ENCODE peak calls at places on chromosomes 13 and 19, in ten cellular contexts. N, X, L, Z, J, H, E, M, W and I are unnamed samples.

GRCh38 chr19:28633223-28634030 is 579.5 kb downstream of the UQCRFS1 start:
- DNase-seq in N (peak; percentile 56), X (peak; percentile 83), L (no peak), Z (peak; percentile 30), J (peak; percentile 42), H (peak; percentile 68), E (peak; percentile 75), M (peak; percentile 26), W (no peak), I (no peak)

GRCh38 chr13:77918391-77919261 is at the start of gene EDNRB:
- DNase-seq in N (no peak), X (peak; percentile 57), L (peak; percentile 73), Z (no peak), J (no peak), H (no peak), E (peak; percentile 72), M (no peak), W (no peak), I (peak; percentile 81)

GRCh38 chr19:5492813-5493409 is 37.7 kb downstream of the ZNRF4 start:
- DNase-seq in N (no peak), X (no peak), L (no peak), Z (no peak), J (no peak), H (no peak), E (peak; percentile 86), M (no peak), W (no peak), I (no peak)

GRCh38 chr19:35351441-35352176 is 3.9 kb downstream of the FFAR1 start:
- DNase-seq in N (no peak), X (no peak), L (no peak), Z (no peak), J (no peak), H (no peak), E (peak; percentile 36), M (no peak), W (no peak), I (no peak)

GRCh38 chr13:109875746-109876145 is 89.4 kb upstream of the IRS2 start:
- DNase-seq in N (no peak), X (no peak), L (no peak), Z (no peak), J (no peak), H (no peak), E (no peak), M (no peak), W (no peak), I (no peak)

GRCh38 chr19:45817725-45818301 is 2.7 kb upstream of the RSPH6A start:
- DNase-seq in N (no peak), X (no peak), L (no peak), Z (no peak), J (no peak), H (no peak), E (peak; percentile 70), M (no peak), W (no peak), I (no peak)

GRCh38 chr13:33123066-33123940 is 107.1 kb downstream of the KL start:
- DNase-seq in N (no peak), X (peak; percentile 38), L (peak; percentile 57), Z (peak; percentile 10), J (no peak), H (peak; percentile 43), E (no peak), M (no peak), W (no peak), I (peak; percentile 74)

GRCh38 chr19:46192990-46193650 is 36.4 kb upstream of the IGFL1 start:
- DNase-seq in N (peak; percentile 35), X (peak; percentile 41), L (no peak), Z (peak; percentile 23), J (peak; percentile 20), H (peak; percentile 39), E (no peak), M (no peak), W (no peak), I (no peak)

GRCh38 chr13:40780822-40781401 is 8.5 kb upstream of the SLC25A15 start:
- DNase-seq in N (no peak), X (peak; percentile 76), L (no peak), Z (peak; percentile 1), J (peak; percentile 13), H (peak; percentile 64), E (no peak), M (no peak), W (no peak), I (no peak)

GRCh38 chr19:49580264-49581006 is at the start of gene NOSIP:
- DNase-seq in N (peak; percentile 87), X (peak; percentile 98), L (peak; percentile 96), Z (peak; percentile 91), J (peak; percentile 86), H (peak; percentile 96), E (peak; percentile 95), M (peak; percentile 97), W (peak; percentile 91), I (peak; percentile 95)

GRCh38 chr19:29546583-29547190 is 20.9 kb downstream of the VSTM2B start:
- DNase-seq in N (no peak), X (no peak), L (no peak), Z (no peak), J (no peak), H (no peak), E (no peak), M (no peak), W (no peak), I (no peak)

GRCh38 chr13:98997051-98997730 is 19.3 kb upstream of the DOCK9 start:
- DNase-seq in N (no peak), X (no peak), L (no peak), Z (no peak), J (no peak), H (no peak), E (no peak), M (no peak), W (no peak), I (no peak)

GRCh38 chr19:41362143-41362847 is 1.7 kb downstream of the B9D2 start:
- DNase-seq in N (no peak), X (no peak), L (no peak), Z (no peak), J (no peak), H (no peak), E (no peak), M (no peak), W (no peak), I (no peak)

GRCh38 chr19:21463449-21464105 is 41.8 kb upstream of the ZNF429 start:
- DNase-seq in N (no peak), X (peak; percentile 23), L (peak; percentile 29), Z (no peak), J (no peak), H (no peak), E (peak; percentile 86), M (peak; percentile 32), W (no peak), I (no peak)

GRCh38 chr19:1073063-1073955 is 6.3 kb downstream of the ARHGAP45 start:
- DNase-seq in N (no peak), X (no peak), L (no peak), Z (no peak), J (no peak), H (no peak), E (no peak), M (no peak), W (no peak), I (no peak)

GRCh38 chr13:102680842-102681725 is 13.8 kb downstream of the METTL21C start:
- DNase-seq in N (no peak), X (peak; percentile 33), L (no peak), Z (no peak), J (no peak), H (peak; percentile 47), E (no peak), M (no peak), W (no peak), I (no peak)

GRCh38 chr13:112781881-112782361 is 92.1 kb downstream of the ATP11A start:
- DNase-seq in N (no peak), X (no peak), L (peak; percentile 78), Z (no peak), J (no peak), H (no peak), E (no peak), M (no peak), W (no peak), I (no peak)

GRCh38 chr19:30693179-30693578 is 321.0 kb downstream of the ZNF536 start:
- DNase-seq in N (no peak), X (no peak), L (no peak), Z (no peak), J (no peak), H (no peak), E (no peak), M (no peak), W (no peak), I (no peak)

GRCh38 chr13:106373304-106373988 is 162.0 kb downstream of the EFNB2 start:
- DNase-seq in N (no peak), X (peak; percentile 44), L (no peak), Z (no peak), J (no peak), H (no peak), E (no peak), M (no peak), W (no peak), I (no peak)

GRCh38 chr13:49113526-49114286 is 106.4 kb upstream of the MLNR start:
- DNase-seq in N (peak; percentile 53), X (peak; percentile 68), L (no peak), Z (no peak), J (no peak), H (no peak), E (no peak), M (no peak), W (peak; percentile 18), I (no peak)

GRCh38 chr19:57317503-57317902 is 2.8 kb upstream of the ZNF543 start:
- DNase-seq in N (no peak), X (peak; percentile 13), L (no peak), Z (no peak), J (no peak), H (no peak), E (peak; percentile 55), M (no peak), W (no peak), I (peak; percentile 31)

GRCh38 chr19:44553478-44554171 is 24.1 kb upstream of the CEACAM20 start:
- DNase-seq in N (no peak), X (peak; percentile 26), L (no peak), Z (no peak), J (no peak), H (peak; percentile 92), E (no peak), M (no peak), W (no peak), I (no peak)

GRCh38 chr19:18282021-18282787 is 782 bp upstream of the JUND start:
- DNase-seq in N (no peak), X (no peak), L (no peak), Z (no peak), J (peak; percentile 55), H (peak; percentile 86), E (no peak), M (no peak), W (peak; percentile 69), I (peak; percentile 81)

GRCh38 chr13:46341112-46341711 is 45.8 kb downstream of the RUBCNL start:
- DNase-seq in N (peak; percentile 82), X (peak; percentile 78), L (no peak), Z (no peak), J (peak; percentile 25), H (peak; percentile 32), E (no peak), M (peak; percentile 47), W (peak; percentile 6), I (no peak)

GRCh38 chr13:51900471-51900870 is 38.7 kb downstream of the CCDC70 start:
- DNase-seq in N (no peak), X (no peak), L (no peak), Z (no peak), J (no peak), H (no peak), E (no peak), M (no peak), W (no peak), I (no peak)

GRCh38 chr13:114019367-114019766 is 45.5 kb upstream of the C13orf46 start:
- DNase-seq in N (no peak), X (no peak), L (no peak), Z (peak; percentile 77), J (peak; percentile 76), H (no peak), E (no peak), M (peak; percentile 49), W (no peak), I (no peak)

GRCh38 chr13:76717092-76717491 is 169.1 kb downstream of the KCTD12 start:
- DNase-seq in N (no peak), X (peak; percentile 34), L (no peak), Z (no peak), J (no peak), H (no peak), E (no peak), M (no peak), W (no peak), I (no peak)

GRCh38 chr13:64471916-64472315 is 2758.2 kb downstream of the PCDH9 start:
- DNase-seq in N (peak; percentile 20), X (peak; percentile 79), L (no peak), Z (peak; percentile 22), J (no peak), H (peak; percentile 27), E (no peak), M (no peak), W (peak; percentile 11), I (no peak)